ENCODE peak calls at places on chromosomes 13 and 19, in five cellular contexts. D, W, S, B and V are unnamed samples.

GRCh38 chr19:48638831-48639381 is 1.7 kb upstream of the DBP start:
- DNase-seq in D (no peak), W (no peak), S (no peak), B (no peak), V (no peak)

GRCh38 chr19:19460761-19461265 is 54.5 kb downstream of the TSSK6 start:
- DNase-seq in D (peak; percentile 29), W (no peak), S (no peak), B (peak; percentile 60), V (peak; percentile 6)

GRCh38 chr19:11405846-11406643 is 13.1 kb downstream of the RGL3 start:
- DNase-seq in D (no peak), W (no peak), S (no peak), B (no peak), V (no peak)

GRCh38 chr19:2048959-2049740 is 1.9 kb downstream of the MKNK2 start:
- DNase-seq in D (no peak), W (peak; percentile 57), S (no peak), B (no peak), V (no peak)

GRCh38 chr19:1828279-1829238 is 16.5 kb upstream of the ATP8B3 start:
- DNase-seq in D (no peak), W (no peak), S (no peak), B (no peak), V (no peak)

GRCh38 chr19:3855321-3855720 is 13.5 kb downstream of the ZFR2 start:
- DNase-seq in D (no peak), W (no peak), S (no peak), B (no peak), V (no peak)

GRCh38 chr13:27662738-27663470 is 41.2 kb downstream of the POLR1D start:
- DNase-seq in D (no peak), W (no peak), S (no peak), B (no peak), V (no peak)

GRCh38 chr19:50377051-50377441 is 789 bp downstream of the NR1H2 start:
- DNase-seq in D (no peak), W (peak; percentile 64), S (no peak), B (peak; percentile 58), V (no peak)

GRCh38 chr13:74062933-74063332 is 71.3 kb downstream of the KLF12 start:
- DNase-seq in D (peak; percentile 74), W (no peak), S (no peak), B (no peak), V (no peak)

GRCh38 chr19:31266196-31266595 is 83.0 kb downstream of the TSHZ3 start:
- DNase-seq in D (no peak), W (no peak), S (no peak), B (no peak), V (no peak)

GRCh38 chr13:41492432-41493267 is 35.3 kb downstream of the RGCC start:
- DNase-seq in D (no peak), W (no peak), S (no peak), B (peak; percentile 58), V (no peak)

GRCh38 chr19:16637535-16637934 is 9.5 kb upstream of the MED26 start:
- DNase-seq in D (no peak), W (no peak), S (no peak), B (no peak), V (no peak)

GRCh38 chr19:45515081-45515624 is 7.9 kb downstream of the VASP start:
- DNase-seq in D (no peak), W (no peak), S (no peak), B (no peak), V (no peak)

GRCh38 chr19:36060430-36060829 is 5.7 kb downstream of the WDR62 start:
- DNase-seq in D (peak; percentile 78), W (no peak), S (peak; percentile 9), B (no peak), V (peak; percentile 38)

GRCh38 chr13:61727714-61728275 is 312.1 kb upstream of the PCDH20 start:
- DNase-seq in D (peak; percentile 33), W (no peak), S (no peak), B (no peak), V (no peak)

GRCh38 chr19:29872224-29872731 is 60.5 kb downstream of the CCNE1 start:
- DNase-seq in D (peak; percentile 34), W (peak; percentile 37), S (no peak), B (no peak), V (no peak)

GRCh38 chr19:52662631-52663030 is 24.5 kb upstream of the ZNF83 start:
- DNase-seq in D (no peak), W (no peak), S (no peak), B (no peak), V (no peak)

GRCh38 chr13:110813646-110814624 is 100.4 kb downstream of the ING1 start:
- DNase-seq in D (no peak), W (no peak), S (no peak), B (no peak), V (no peak)